ENCODE peak calls at places on chromosomes 11 and 22, in four cellular contexts. N, Y, S and Q are unnamed samples.

GRCh38 chr11:95688501-95689222 is 100.9 kb downstream of the FAM76B start:
- DNase-seq in N (no peak), Y (no peak), S (no peak), Q (no peak)

GRCh38 chr22:44838316-44839016 is 86.1 kb downstream of the ARHGAP8 start:
- DNase-seq in N (peak), Y (no peak), S (no peak), Q (no peak)

GRCh38 chr22:42786606-42787356 is 66.1 kb upstream of the A4GALT start:
- DNase-seq in N (no peak), Y (no peak), S (no peak), Q (no peak)

GRCh38 chr11:47105974-47106373 is 70.7 kb downstream of the ARFGAP2 start:
- DNase-seq in N (no peak), Y (no peak), S (peak), Q (no peak)

GRCh38 chr11:31477528-31478255 is 31.7 kb downstream of the IMMP1L start:
- DNase-seq in N (no peak), Y (no peak), S (no peak), Q (no peak)

GRCh38 chr22:23549198-23549595 is 30.9 kb downstream of the IGLL1 start:
- DNase-seq in N (no peak), Y (no peak), S (no peak), Q (no peak)

GRCh38 chr11:58923300-58923788 is 15.9 kb upstream of the GLYATL1 start:
- DNase-seq in N (no peak), Y (no peak), S (peak), Q (no peak)

GRCh38 chr22:45224988-45225731 is 15.5 kb downstream of the KIAA0930 start:
- DNase-seq in N (no peak), Y (no peak), S (no peak), Q (no peak)

GRCh38 chr11:112513936-112514716 is 253.5 kb upstream of the PLET1 start:
- DNase-seq in N (no peak), Y (no peak), S (no peak), Q (no peak)

GRCh38 chr11:102632026-102632425 is 6.9 kb upstream of the MMP20 start:
- DNase-seq in N (no peak), Y (no peak), S (no peak), Q (no peak)

GRCh38 chr11:132125855-132126841 is 755.7 kb downstream of the NTM start:
- DNase-seq in N (no peak), Y (peak), S (no peak), Q (no peak)

GRCh38 chr11:17171342-17171741 is 36.4 kb downstream of the PIK3C2A start:
- DNase-seq in N (no peak), Y (no peak), S (no peak), Q (no peak)

GRCh38 chr11:89437317-89437716 is 53.9 kb downstream of the NOX4 start:
- DNase-seq in N (no peak), Y (no peak), S (no peak), Q (no peak)

GRCh38 chr22:44181033-44181911 is 547 bp downstream of the PARVG start:
- DNase-seq in N (no peak), Y (no peak), S (peak), Q (no peak)

GRCh38 chr22:30444632-30445437 is 19.3 kb downstream of the MTFP1 start:
- DNase-seq in N (peak), Y (peak), S (peak), Q (no peak)

GRCh38 chr11:58788355-58789023 is 56.0 kb downstream of the GLYATL2 start:
- DNase-seq in N (peak), Y (no peak), S (peak), Q (no peak)

GRCh38 chr11:128465946-128466688 is 121.2 kb downstream of the ETS1 start:
- DNase-seq in N (no peak), Y (no peak), S (no peak), Q (no peak)

GRCh38 chr11:33478111-33478573 is 221.0 kb downstream of the HIPK3 start:
- DNase-seq in N (no peak), Y (no peak), S (no peak), Q (no peak)

GRCh38 chr22:23888615-23889401 is 5.4 kb upstream of the MIF start:
- DNase-seq in N (no peak), Y (no peak), S (no peak), Q (no peak)

GRCh38 chr11:123640677-123641494 is 13.5 kb downstream of the SCN3B start:
- DNase-seq in N (no peak), Y (no peak), S (peak), Q (peak)

GRCh38 chr11:62974848-62975522 is 9.8 kb downstream of the SLC22A6 start:
- DNase-seq in N (peak), Y (no peak), S (peak), Q (no peak)

GRCh38 chr11:130553306-130553705 is 104.9 kb downstream of the ADAMTS15 start:
- DNase-seq in N (no peak), Y (no peak), S (no peak), Q (no peak)

GRCh38 chr11:86149813-86150212 is 80.9 kb upstream of the PICALM start:
- DNase-seq in N (no peak), Y (no peak), S (no peak), Q (no peak)

GRCh38 chr11:15286465-15286864 is 171.7 kb downstream of the INSC start:
- DNase-seq in N (no peak), Y (no peak), S (no peak), Q (no peak)

GRCh38 chr11:27075192-27075591 is 34.6 kb downstream of the BBOX1 start:
- DNase-seq in N (no peak), Y (no peak), S (no peak), Q (no peak)

GRCh38 chr11:3109434-3109833 is 52.2 kb upstream of the CARS1 start:
- DNase-seq in N (peak), Y (no peak), S (no peak), Q (peak)

GRCh38 chr11:18294862-18295261 is 27.1 kb downstream of the HPS5 start:
- DNase-seq in N (no peak), Y (no peak), S (no peak), Q (no peak)

GRCh38 chr11:104219081-104219480 is 55.1 kb upstream of the PDGFD start:
- DNase-seq in N (no peak), Y (peak), S (no peak), Q (no peak)

GRCh38 chr22:26671317-26672059 is 14.1 kb downstream of the MIAT start:
- DNase-seq in N (peak), Y (peak), S (peak), Q (peak)

GRCh38 chr22:21861856-21862255 is 5.6 kb downstream of the MAPK1 start:
- DNase-seq in N (no peak), Y (no peak), S (no peak), Q (no peak)

GRCh38 chr22:43236401-43237166 is 49.6 kb upstream of the TTLL12 start:
- DNase-seq in N (peak), Y (no peak), S (no peak), Q (no peak)

GRCh38 chr11:99920956-99921355 is 766.1 kb upstream of the ARHGAP42 start:
- DNase-seq in N (no peak), Y (no peak), S (no peak), Q (no peak)

GRCh38 chr22:26597480-26597879 is 7.5 kb upstream of the TPST2 start:
- DNase-seq in N (no peak), Y (no peak), S (no peak), Q (no peak)

GRCh38 chr11:65637794-65638317 is at the start of gene SIPA1:
- DNase-seq in N (peak), Y (no peak), S (peak), Q (peak)
- TF ChIP-seq POLR2A in N (peak), Y (peak), S (peak), Q (peak)

DNA sequence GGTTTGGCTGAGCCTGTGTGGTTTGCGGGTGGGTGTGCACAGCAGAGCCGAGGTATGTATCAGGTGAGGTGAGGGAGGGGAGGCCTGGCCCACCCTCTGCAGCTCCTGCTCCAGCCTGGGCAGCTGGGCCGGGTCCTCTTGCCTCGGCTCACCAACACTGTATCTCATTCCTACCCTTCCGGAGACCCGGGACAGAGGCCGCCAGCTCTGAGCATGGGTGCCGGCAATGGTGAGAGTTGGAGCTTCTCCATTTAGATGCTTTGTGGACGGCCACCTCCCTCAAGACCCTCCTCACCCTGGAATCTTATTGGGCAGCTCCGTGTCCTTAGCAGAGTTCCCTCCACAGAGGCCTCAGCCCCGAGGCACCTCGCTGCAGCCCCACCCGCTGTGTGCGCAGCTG is 55.7 kb downstream of the ANO1 start:
- DNase-seq in N (no peak), Y (no peak), S (no peak), Q (no peak)
- H3K27ac ChIP-seq in N (no peak), Y (no peak), S (no peak), Q (peak)

GRCh38 chr22:48700566-48701295 is 1126.9 kb downstream of the BRD1 start:
- DNase-seq in N (no peak), Y (no peak), S (no peak), Q (no peak)
- TF ChIP-seq CTCF in N (no peak), Y (peak), S (no peak), Q (no peak)

GRCh38 chr11:65856689-65857499 is 1.1 kb downstream of the CFL1 start:
- DNase-seq in N (peak), Y (peak), S (peak), Q (peak)
- TF ChIP-seq POLR2A in N (peak), Y (no peak), S (peak), Q (peak)

GRCh38 chr11:77074626-77075221 is 8.0 kb downstream of the CAPN5 start:
- DNase-seq in N (no peak), Y (no peak), S (peak), Q (peak)

GRCh38 chr11:77072851-77073327 is 6.1 kb downstream of the CAPN5 start:
- DNase-seq in N (peak), Y (no peak), S (no peak), Q (no peak)

GRCh38 chr11:77075425-77075905 is 8.7 kb downstream of the CAPN5 start:
- DNase-seq in N (no peak), Y (no peak), S (peak), Q (no peak)

GRCh38 chr11:77073328-77074001 is 6.7 kb downstream of the CAPN5 start:
- DNase-seq in N (peak), Y (peak), S (peak), Q (peak)

DNA sequence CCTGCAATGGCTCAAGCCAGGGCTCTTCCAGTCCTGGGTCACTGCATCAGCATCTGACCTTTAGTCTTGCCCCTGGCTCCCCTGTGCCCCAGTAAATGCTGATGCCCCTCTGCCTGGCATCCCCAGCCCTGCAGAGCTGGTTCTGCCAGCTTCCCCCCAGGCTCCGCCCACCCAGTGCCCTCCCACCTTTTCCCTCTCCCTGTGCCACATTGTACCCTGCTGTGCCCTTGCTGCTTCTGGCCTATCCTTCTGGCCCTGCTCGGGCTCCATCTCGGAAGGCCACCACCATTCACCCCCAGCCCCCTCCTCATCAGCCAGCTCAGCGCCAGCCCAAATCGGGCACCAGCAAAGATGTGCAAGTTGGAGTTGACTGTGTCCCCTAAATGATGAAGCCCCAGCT is 7.4 kb downstream of the CAPN5 start:
- DNase-seq in N (no peak), Y (no peak), S (peak), Q (peak)
- H3K27ac ChIP-seq in N (peak), Y (peak), S (peak), Q (peak)

GRCh38 chr22:34971456-34971855 is 94.5 kb upstream of the ISX start:
- DNase-seq in N (no peak), Y (no peak), S (no peak), Q (no peak)

GRCh38 chr22:34972498-34972897 is 93.5 kb upstream of the ISX start:
- DNase-seq in N (no peak), Y (no peak), S (no peak), Q (no peak)

GRCh38 chr22:34966980-34967379 is 99.0 kb upstream of the ISX start:
- DNase-seq in N (no peak), Y (no peak), S (no peak), Q (no peak)
- TF ChIP-seq CTCF in N (no peak), Y (no peak), S (no peak), Q (no peak)

GRCh38 chr22:47148956-47149748 is 386.7 kb downstream of the TBC1D22A start:
- DNase-seq in N (no peak), Y (no peak), S (no peak), Q (no peak)

GRCh38 chr22:47150426-47150825 is 388.0 kb downstream of the TBC1D22A start:
- DNase-seq in N (no peak), Y (no peak), S (no peak), Q (no peak)

GRCh38 chr22:47151064-47151463 is 388.6 kb downstream of the TBC1D22A start:
- DNase-seq in N (no peak), Y (no peak), S (no peak), Q (no peak)

GRCh38 chr22:47148510-47148909 is 386.1 kb downstream of the TBC1D22A start:
- DNase-seq in N (no peak), Y (no peak), S (no peak), Q (no peak)

DNA sequence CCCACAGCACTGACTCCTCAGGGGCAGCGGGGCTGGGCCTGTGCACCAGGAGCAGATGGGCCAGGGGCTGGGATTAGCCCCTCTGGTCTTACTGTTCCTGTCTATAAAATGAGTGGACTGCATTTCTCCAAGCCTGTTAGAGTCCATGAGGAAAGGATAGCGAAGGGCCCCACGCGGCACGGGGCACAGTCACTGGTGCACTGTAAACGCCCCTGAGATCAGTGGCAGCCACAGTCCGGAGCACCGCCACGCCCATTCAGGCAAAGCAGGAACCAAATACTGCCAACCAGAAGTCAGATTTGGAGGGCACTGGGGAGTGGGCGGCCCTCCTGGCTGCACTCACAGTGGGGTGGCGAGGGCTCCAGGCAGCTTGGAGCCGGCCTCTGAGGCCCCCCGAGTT is 387.5 kb downstream of the TBC1D22A start:
- DNase-seq in N (no peak), Y (no peak), S (no peak), Q (no peak)
- TF ChIP-seq POLR2A in N (no peak), Y (no peak), S (no peak), Q (no peak)

GRCh38 chr11:4578624-4579023 is 2.9 kb upstream of the OR52I2 start:
- DNase-seq in N (no peak), Y (no peak), S (no peak), Q (no peak)
- H3K27ac ChIP-seq in N (no peak), Y (no peak), S (no peak), Q (no peak)

GRCh38 chr11:45890886-45891550 is 5.6 kb downstream of the MAPK8IP1 start:
- DNase-seq in N (no peak), Y (no peak), S (no peak), Q (no peak)
- TF ChIP-seq CTCF in N (no peak), Y (no peak), S (no peak), Q (no peak)